ENCODE peak calls at places on chromosome 12, in ten cellular contexts. One of them, this sample, is unnamed.

GRCh38 chr12:66901136-66901932 is 222.5 kb upstream of the GRIP1 start:
- DNase-seq in NCI-H2029: no peak
- DNase-seq in H54: no peak
- DNase-seq in fibroblast of gingiva: no peak
- DNase-seq in AG09309: no peak
- DNase-seq in activated T-cell treated with anti-CD3 and anti-CD28 coated beads for 48 hours: no peak
- DNase-seq in hepatocyte: no peak
- DNase-seq in foreskin fibroblast: no peak
- DNase-seq in A172: no peak
- DNase-seq in WTC11: no peak
- DNase-seq in this sample: no peak

GRCh38 chr12:91948504-91948903 is 197.1 kb downstream of the BTG1 start:
- DNase-seq in AG09309: no peak
- DNase-seq in WTC11: no peak
- DNase-seq in hepatocyte: no peak
- DNase-seq in H54: no peak
- DNase-seq in activated T-cell treated with anti-CD3 and anti-CD28 coated beads for 48 hours: no peak
- DNase-seq in fibroblast of gingiva: no peak
- DNase-seq in foreskin fibroblast: no peak
- DNase-seq in A172: no peak
- DNase-seq in NCI-H2029: no peak
- DNase-seq in this sample: no peak

GRCh38 chr12:49565956-49566265 is 2.0 kb downstream of the MCRS1 start:
- DNase-seq in A172: no peak
- DNase-seq in H54: no peak
- DNase-seq in foreskin fibroblast: no peak
- DNase-seq in NCI-H2029: no peak
- DNase-seq in AG09309: no peak
- DNase-seq in fibroblast of gingiva: no peak
- DNase-seq in activated T-cell treated with anti-CD3 and anti-CD28 coated beads for 48 hours: no peak
- DNase-seq in hepatocyte: no peak
- DNase-seq in WTC11: no peak
- DNase-seq in this sample: no peak

GRCh38 chr12:105382771-105383632 is 52.5 kb downstream of the C12orf75 start:
- DNase-seq in NCI-H2029: peak
- DNase-seq in WTC11: peak
- DNase-seq in foreskin fibroblast: peak
- DNase-seq in hepatocyte: peak
- DNase-seq in activated T-cell treated with anti-CD3 and anti-CD28 coated beads for 48 hours: no peak
- DNase-seq in H54: peak
- DNase-seq in fibroblast of gingiva: peak
- DNase-seq in A172: peak
- DNase-seq in AG09309: peak
- DNase-seq in this sample: peak

GRCh38 chr12:39287409-39287808 is 155.5 kb downstream of the KIF21A start:
- DNase-seq in NCI-H2029: no peak
- DNase-seq in AG09309: no peak
- DNase-seq in H54: no peak
- DNase-seq in foreskin fibroblast: no peak
- DNase-seq in fibroblast of gingiva: no peak
- DNase-seq in A172: no peak
- DNase-seq in hepatocyte: no peak
- DNase-seq in activated T-cell treated with anti-CD3 and anti-CD28 coated beads for 48 hours: no peak
- DNase-seq in WTC11: no peak
- DNase-seq in this sample: no peak

GRCh38 chr12:6944381-6945186 is 762 bp downstream of the C12orf57 start:
- DNase-seq in foreskin fibroblast: peak
- DNase-seq in NCI-H2029: peak
- DNase-seq in WTC11: peak
- DNase-seq in A172: peak
- DNase-seq in fibroblast of gingiva: peak
- DNase-seq in activated T-cell treated with anti-CD3 and anti-CD28 coated beads for 48 hours: peak
- DNase-seq in H54: peak
- DNase-seq in hepatocyte: peak
- DNase-seq in AG09309: peak
- DNase-seq in this sample: peak

GRCh38 chr12:5292651-5293050 is 139.3 kb upstream of the NTF3 start:
- DNase-seq in A172: no peak
- DNase-seq in AG09309: no peak
- DNase-seq in H54: no peak
- DNase-seq in fibroblast of gingiva: no peak
- DNase-seq in NCI-H2029: no peak
- DNase-seq in activated T-cell treated with anti-CD3 and anti-CD28 coated beads for 48 hours: no peak
- DNase-seq in WTC11: no peak
- DNase-seq in hepatocyte: no peak
- DNase-seq in foreskin fibroblast: no peak
- DNase-seq in this sample: no peak

GRCh38 chr12:25958254-25959068 is at the start of gene RASSF8:
- DNase-seq in foreskin fibroblast: peak
- DNase-seq in WTC11: peak
- DNase-seq in H54: peak
- DNase-seq in hepatocyte: peak
- DNase-seq in fibroblast of gingiva: peak
- DNase-seq in activated T-cell treated with anti-CD3 and anti-CD28 coated beads for 48 hours: peak
- DNase-seq in AG09309: no peak
- DNase-seq in A172: peak
- DNase-seq in NCI-H2029: peak
- DNase-seq in this sample: peak

GRCh38 chr12:78888583-78888982 is 24.0 kb downstream of the SYT1 start:
- DNase-seq in activated T-cell treated with anti-CD3 and anti-CD28 coated beads for 48 hours: no peak
- DNase-seq in H54: no peak
- DNase-seq in AG09309: no peak
- DNase-seq in NCI-H2029: no peak
- DNase-seq in WTC11: no peak
- DNase-seq in hepatocyte: no peak
- DNase-seq in A172: peak
- DNase-seq in foreskin fibroblast: no peak
- DNase-seq in fibroblast of gingiva: no peak
- DNase-seq in this sample: no peak